ENCODE peak calls at places on chromosomes 1 and 21, in eight cellular contexts. E is tibial artery; D is A172; A is activated T-cell treated with anti-CD3 and anti-CD28 coated beads for 1 hour; G is stimulated activated CD4-positive, alpha-beta T cell treated with anti-CD3 and anti-CD28 coated beads, Interleukin-1b, Interleukin-23, amount 100 ng/mL, for 24 hours; M is anterior cingulate cortex; S is cardiac muscle cell; H is HS-5. O is an unnamed sample.

GRCh38 chr21:15809818-15810217 is 80.0 kb downstream of the USP25 start:
- DNase-seq in A (no peak), S (peak; percentile 76), M (no peak), E (no peak), H (peak; percentile 30), D (no peak), G (no peak), O (no peak)

GRCh38 chr1:234313171-234313570 is 60.1 kb upstream of the COA6 start:
- DNase-seq in D (no peak), G (no peak), E (no peak), S (no peak), A (no peak), M (no peak), H (no peak), O (no peak)

GRCh38 chr21:45357436-45358260 is 47.3 kb upstream of the COL18A1 start:
- DNase-seq in G (no peak), M (no peak), D (no peak), S (peak; percentile 66), E (no peak), A (no peak), H (no peak), O (no peak)

GRCh38 chr1:53544731-53545515 is 85.7 kb downstream of the DMRTB1 start:
- DNase-seq in H (no peak), M (no peak), G (no peak), A (no peak), S (no peak), D (no peak), E (peak; percentile 47), O (no peak)

GRCh38 chr1:202671388-202671787 is 38.9 kb downstream of the SYT2 start:
- DNase-seq in G (no peak), H (no peak), M (no peak), S (no peak), D (no peak), E (no peak), A (no peak), O (no peak)

GRCh38 chr1:222539951-222540597 is 7.8 kb downstream of the HHIPL2 start:
- DNase-seq in A (no peak), G (no peak), H (no peak), M (no peak), D (no peak), S (no peak), E (no peak), O (no peak)

GRCh38 chr1:218537131-218537904 is 192.2 kb downstream of the TGFB2 start:
- DNase-seq in H (peak; percentile 63), G (no peak), A (no peak), D (peak; percentile 29), E (no peak), S (peak; percentile 73), M (no peak), O (no peak)

GRCh38 chr1:35466120-35466519 is 91.1 kb downstream of the KIAA0319L start:
- DNase-seq in D (no peak), S (no peak), H (no peak), M (no peak), A (no peak), G (no peak), E (no peak), O (no peak)

GRCh38 chr1:47431534-47431933 is 6.3 kb upstream of the FOXD2 start:
- DNase-seq in M (no peak), H (no peak), D (peak; percentile 17), A (no peak), S (peak; percentile 84), E (no peak), G (no peak), O (no peak)

GRCh38 chr1:100302756-100303155 is 36.7 kb downstream of the RTCA start:
- DNase-seq in H (no peak), G (no peak), E (no peak), S (no peak), M (no peak), D (no peak), A (no peak), O (no peak)

GRCh38 chr21:39348355-39349210 is at the start of gene HMGN1:
- DNase-seq in M (peak; percentile 85), S (peak; percentile 94), A (peak; percentile 78), H (peak; percentile 29), G (peak; percentile 74), E (peak; percentile 86), D (peak; percentile 82), O (peak; percentile 89)